ENCODE peak calls at places on chromosomes 12 and 14, in six cellular contexts. W is NCI-H1105 treated with DMSO at 0.1 percent for 48 hours; Z is mucosa of gallbladder; V is erythroblast; P is NT2/D1; L is CD4-positive, alpha-beta T cell. O is an unnamed sample.
A peak's percentile ranks its signal among the peaks of the same experiment; 100 is the strongest.

GRCh38 chr14:31084385-31084784 is 58.2 kb upstream of the STRN3 start:
- DNase-seq in P (no peak), Z (no peak), V (peak; percentile 15), L (no peak), W (no peak), O (no peak)

GRCh38 chr12:80868576-80868975 is 69.2 kb downstream of the LIN7A start:
- DNase-seq in L (no peak), P (no peak), Z (no peak), W (no peak), V (no peak), O (no peak)

GRCh38 chr14:104216457-104216856 is 78.1 kb downstream of the KIF26A start:
- DNase-seq in Z (no peak), W (no peak), L (no peak), P (no peak), V (no peak), O (no peak)

GRCh38 chr14:75022655-75023054 is 19.9 kb downstream of the EIF2B2 start:
- DNase-seq in W (peak; percentile 5), Z (no peak), V (peak; percentile 43), L (no peak), P (no peak), O (peak; percentile 33)

GRCh38 chr12:337039-337438 is 52.1 kb downstream of the KDM5A start:
- DNase-seq in P (no peak), W (no peak), V (no peak), L (no peak), Z (no peak), O (no peak)

GRCh38 chr12:94980577-94980976 is 22.9 kb downstream of the NDUFA12 start:
- DNase-seq in L (no peak), P (no peak), V (no peak), Z (no peak), W (no peak), O (peak; percentile 2)

GRCh38 chr12:124917135-124917840 is 2.8 kb upstream of the UBC start:
- DNase-seq in P (peak; percentile 98), Z (peak; percentile 98), V (no peak), L (peak; percentile 89), W (no peak), O (peak; percentile 100)

GRCh38 chr12:106976013-106976658 is 10.8 kb downstream of the MTERF2 start:
- DNase-seq in P (no peak), W (no peak), L (no peak), V (peak; percentile 15), Z (no peak), O (no peak)

GRCh38 chr12:7142057-7142644 is 12.0 kb downstream of the CLSTN3 start:
- DNase-seq in L (peak; percentile 46), Z (no peak), P (peak; percentile 75), V (peak; percentile 66), W (peak; percentile 41), O (peak; percentile 58)

GRCh38 chr12:115763982-115764621 is 513.4 kb downstream of the MED13L start:
- DNase-seq in V (no peak), P (no peak), Z (no peak), W (peak; percentile 84), L (no peak), O (peak; percentile 21)

GRCh38 chr14:31222834-31223233 is 15.2 kb upstream of the HECTD1 start:
- DNase-seq in P (no peak), L (no peak), V (no peak), Z (no peak), W (no peak), O (no peak)

GRCh38 chr12:76878045-76878898 is 547 bp downstream of the CSRP2 start:
- DNase-seq in V (peak; percentile 29), P (peak; percentile 27), L (no peak), W (peak; percentile 25), Z (no peak), O (peak; percentile 30)

GRCh38 chr14:103840016-103840415 is 7.4 kb downstream of the PPP1R13B start:
- DNase-seq in W (no peak), L (no peak), V (no peak), Z (no peak), P (no peak), O (no peak)

GRCh38 chr14:54396183-54396492 is 669 bp upstream of the CDKN3 start:
- DNase-seq in P (no peak), Z (no peak), L (no peak), V (no peak), W (no peak), O (peak; percentile 24)

GRCh38 chr12:130761537-130762318 is 45.6 kb upstream of the RIMBP2 start:
- DNase-seq in Z (peak; percentile 31), W (peak; percentile 42), L (peak; percentile 50), P (no peak), V (peak; percentile 28), O (peak; percentile 92)

GRCh38 chr12:128083132-128083729 is 183.7 kb upstream of the TMEM132C start:
- DNase-seq in V (no peak), P (no peak), L (no peak), W (no peak), Z (no peak), O (no peak)

GRCh38 chr12:110046451-110047187 is 1.7 kb downstream of the C12orf76 start:
- DNase-seq in W (no peak), V (peak; percentile 10), L (no peak), P (no peak), Z (no peak), O (no peak)

GRCh38 chr14:50964683-50965390 is 20.6 kb upstream of the PYGL start:
- DNase-seq in Z (peak; percentile 65), V (no peak), P (no peak), W (peak; percentile 61), L (no peak), O (peak; percentile 97)

GRCh38 chr14:102870246-102870645 is 52.2 kb upstream of the AMN start:
- DNase-seq in L (no peak), V (no peak), P (no peak), Z (no peak), W (no peak), O (no peak)

GRCh38 chr14:69614592-69614991 is 3.2 kb downstream of the SUSD6 start:
- DNase-seq in P (no peak), L (no peak), V (peak; percentile 28), W (no peak), Z (peak; percentile 51), O (no peak)

GRCh38 chr12:23504043-23504442 is 445.4 kb downstream of the SOX5 start:
- DNase-seq in P (no peak), W (no peak), V (no peak), L (no peak), Z (no peak), O (no peak)

GRCh38 chr12:19398376-19399363 is 40.6 kb upstream of the AEBP2 start:
- DNase-seq in L (no peak), Z (no peak), P (no peak), V (no peak), W (no peak), O (no peak)

GRCh38 chr12:52279683-52280318 is 5.4 kb downstream of the KRT86 start:
- DNase-seq in L (no peak), V (no peak), P (no peak), W (no peak), Z (no peak), O (peak; percentile 26)

GRCh38 chr12:6546016-6546415 is 9.8 kb downstream of the IFFO1 start:
- DNase-seq in W (no peak), Z (no peak), L (no peak), P (no peak), V (peak; percentile 93), O (no peak)

GRCh38 chr12:117188961-117189724 is 1.1 kb downstream of the FBXO21 start:
- DNase-seq in W (peak; percentile 3), V (no peak), L (no peak), P (no peak), Z (peak; percentile 13), O (peak; percentile 29)

GRCh38 chr14:22106700-22107697 is 433.4 kb upstream of the OR4E1 start:
- DNase-seq in V (no peak), Z (no peak), W (no peak), P (no peak), L (no peak), O (no peak)

GRCh38 chr14:55718551-55718950 is 138.5 kb downstream of the KTN1 start:
- DNase-seq in W (no peak), V (no peak), Z (no peak), L (no peak), P (no peak), O (no peak)

GRCh38 chr12:74537126-74537706 is 419 bp upstream of the ATXN7L3B start:
- DNase-seq in Z (no peak), P (no peak), L (no peak), V (peak; percentile 74), W (peak; percentile 89), O (peak; percentile 75)

GRCh38 chr12:80869264-80869663 is 68.5 kb downstream of the LIN7A start:
- DNase-seq in V (no peak), P (no peak), Z (no peak), L (no peak), W (no peak), O (no peak)

GRCh38 chr12:123867141-123867540 is 105.0 kb downstream of the DNAH10 start:
- DNase-seq in P (no peak), W (no peak), Z (no peak), V (no peak), L (no peak), O (no peak)

GRCh38 chr12:76041406-76041805 is 9.8 kb upstream of the PHLDA1 start:
- DNase-seq in Z (no peak), P (no peak), W (no peak), V (no peak), L (no peak), O (no peak)

GRCh38 chr14:80212025-80212402 is 710 bp upstream of the DIO2 start:
- DNase-seq in L (no peak), W (no peak), Z (no peak), V (no peak), P (peak; percentile 32), O (no peak)

GRCh38 chr12:121800694-121801600 is 2.9 kb upstream of the SETD1B start:
- DNase-seq in V (peak; percentile 90), W (peak; percentile 75), L (peak; percentile 75), P (no peak), Z (peak; percentile 82), O (peak; percentile 71)

GRCh38 chr12:113476093-113476986 is 4.7 kb upstream of the LHX5 start:
- DNase-seq in Z (no peak), V (no peak), P (no peak), W (peak; percentile 25), L (no peak), O (no peak)